ENCODE peak calls at places on chromosomes 1 and 21, in four cellular contexts. A, V, Y and W are unnamed samples.

GRCh38 chr1:214588963-214589597 is 13.9 kb upstream of the CENPF start:
- DNase-seq in A (no peak), Y (no peak), V (no peak), W (no peak)

GRCh38 chr1:161440312-161440894 is 64.9 kb upstream of the FCGR2A start:
- DNase-seq in Y (peak), V (peak), A (peak), W (no peak)

GRCh38 chr1:20739225-20739624 is 6.7 kb upstream of the SH2D5 start:
- DNase-seq in V (no peak), Y (no peak), A (no peak), W (no peak)

GRCh38 chr1:236543065-236543669 is 19.4 kb downstream of the LGALS8 start:
- DNase-seq in V (no peak), A (no peak), Y (no peak), W (no peak)

GRCh38 chr1:218591966-218592365 is 246.8 kb downstream of the TGFB2 start:
- DNase-seq in V (no peak), A (no peak), Y (no peak), W (no peak)

GRCh38 chr1:46642091-46642680 is 25.6 kb upstream of the MOB3C start:
- DNase-seq in Y (no peak), A (no peak), V (no peak), W (no peak)

GRCh38 chr1:239164451-239165180 is 221.8 kb upstream of the CHRM3 start:
- DNase-seq in A (no peak), V (no peak), Y (no peak), W (no peak)

GRCh38 chr1:37480581-37481288 is 6.4 kb downstream of the ZC3H12A start:
- DNase-seq in A (no peak), Y (no peak), V (no peak), W (no peak)

GRCh38 chr1:59164371-59164770 is 132.5 kb upstream of the FGGY start:
- DNase-seq in A (no peak), V (no peak), Y (no peak), W (no peak)

GRCh38 chr1:85847356-85847755 is 139.1 kb upstream of the ZNHIT6 start:
- DNase-seq in Y (no peak), V (no peak), A (no peak), W (no peak)

GRCh38 chr1:39933956-39934941 is 20.7 kb upstream of the MFSD2A start:
- DNase-seq in A (no peak), V (peak), Y (peak), W (no peak)

GRCh38 chr1:246782120-246782900 is 58.1 kb downstream of the SCCPDH start:
- DNase-seq in Y (no peak), A (no peak), V (no peak), W (peak)

GRCh38 chr21:45000637-45001133 is 60.9 kb downstream of the SLX9 start:
- DNase-seq in A (no peak), Y (no peak), V (no peak), W (peak)

GRCh38 chr1:30088594-30089556 is 634.5 kb downstream of the MATN1 start:
- DNase-seq in A (peak), Y (peak), V (no peak), W (no peak)

GRCh38 chr1:209895709-209896108 is 42.3 kb upstream of the SYT14 start:
- DNase-seq in A (no peak), Y (no peak), V (no peak), W (no peak)

GRCh38 chr1:166383137-166383536 is 216.3 kb upstream of the FAM78B start:
- DNase-seq in Y (no peak), V (no peak), A (no peak), W (no peak)

GRCh38 chr1:170494369-170494768 is 37.6 kb upstream of the GORAB start:
- DNase-seq in Y (no peak), V (no peak), A (peak), W (no peak)

GRCh38 chr1:17635811-17636210 is 96.3 kb downstream of the ARHGEF10L start:
- DNase-seq in A (no peak), Y (peak), V (no peak), W (no peak)

GRCh38 chr1:45263132-45263531 is 56.7 kb upstream of the ZSWIM5 start:
- DNase-seq in A (no peak), V (no peak), Y (no peak), W (no peak)

GRCh38 chr21:25005388-25005787 is 601.9 kb downstream of the MRPL39 start:
- DNase-seq in V (no peak), Y (no peak), A (no peak), W (no peak)

GRCh38 chr1:248918126-248918525 is 12.1 kb downstream of the PGBD2 start:
- DNase-seq in A (no peak), Y (no peak), V (no peak), W (no peak)

GRCh38 chr1:71019248-71019647 is 28.4 kb downstream of the PTGER3 start:
- DNase-seq in Y (no peak), V (no peak), A (no peak), W (no peak)

GRCh38 chr1:99171126-99171813 is 93.0 kb upstream of the PLPPR4 start:
- DNase-seq in Y (no peak), A (no peak), V (no peak), W (no peak)

GRCh38 chr1:203147376-203147775 is 19.9 kb downstream of the ADORA1 start:
- DNase-seq in V (no peak), A (no peak), Y (no peak), W (no peak)

GRCh38 chr1:67700692-67701410 is 15.8 kb downstream of the GADD45A start:
- DNase-seq in A (no peak), V (no peak), Y (no peak), W (no peak)

GRCh38 chr1:36400825-36401601 is 3.3 kb upstream of the LSM10 start:
- DNase-seq in Y (peak), A (peak), V (peak), W (peak)

GRCh38 chr1:26999440-26999987 is 6.0 kb downstream of the TRNP1 start:
- DNase-seq in Y (peak), A (peak), V (no peak), W (peak)

GRCh38 chr21:42570841-42571387 is 57.3 kb downstream of the SLC37A1 start:
- DNase-seq in Y (no peak), A (no peak), V (peak), W (no peak)

GRCh38 chr1:72724951-72725863 is 442.9 kb upstream of the NEGR1 start:
- DNase-seq in V (peak), A (no peak), Y (no peak), W (peak)

GRCh38 chr21:16775056-16775455 is 737.8 kb upstream of the CXADR start:
- DNase-seq in A (no peak), Y (no peak), V (no peak), W (no peak)

GRCh38 chr1:246769306-246769705 is 45.1 kb downstream of the SCCPDH start:
- DNase-seq in V (no peak), Y (no peak), A (no peak), W (no peak)

GRCh38 chr1:150813028-150813707 is 5.1 kb upstream of the CTSK start:
- DNase-seq in V (peak), Y (peak), A (peak), W (no peak)

GRCh38 chr1:194353121-194353520 is 1166.7 kb upstream of the B3GALT2 start:
- DNase-seq in Y (no peak), A (no peak), V (no peak), W (no peak)

GRCh38 chr1:204171751-204172178 is 5.6 kb upstream of the REN start:
- DNase-seq in V (no peak), Y (no peak), A (no peak), W (no peak)

GRCh38 chr1:204345425-204345824 is 14.3 kb downstream of the PLEKHA6 start:
- DNase-seq in V (no peak), A (no peak), Y (no peak), W (no peak)

DNA sequence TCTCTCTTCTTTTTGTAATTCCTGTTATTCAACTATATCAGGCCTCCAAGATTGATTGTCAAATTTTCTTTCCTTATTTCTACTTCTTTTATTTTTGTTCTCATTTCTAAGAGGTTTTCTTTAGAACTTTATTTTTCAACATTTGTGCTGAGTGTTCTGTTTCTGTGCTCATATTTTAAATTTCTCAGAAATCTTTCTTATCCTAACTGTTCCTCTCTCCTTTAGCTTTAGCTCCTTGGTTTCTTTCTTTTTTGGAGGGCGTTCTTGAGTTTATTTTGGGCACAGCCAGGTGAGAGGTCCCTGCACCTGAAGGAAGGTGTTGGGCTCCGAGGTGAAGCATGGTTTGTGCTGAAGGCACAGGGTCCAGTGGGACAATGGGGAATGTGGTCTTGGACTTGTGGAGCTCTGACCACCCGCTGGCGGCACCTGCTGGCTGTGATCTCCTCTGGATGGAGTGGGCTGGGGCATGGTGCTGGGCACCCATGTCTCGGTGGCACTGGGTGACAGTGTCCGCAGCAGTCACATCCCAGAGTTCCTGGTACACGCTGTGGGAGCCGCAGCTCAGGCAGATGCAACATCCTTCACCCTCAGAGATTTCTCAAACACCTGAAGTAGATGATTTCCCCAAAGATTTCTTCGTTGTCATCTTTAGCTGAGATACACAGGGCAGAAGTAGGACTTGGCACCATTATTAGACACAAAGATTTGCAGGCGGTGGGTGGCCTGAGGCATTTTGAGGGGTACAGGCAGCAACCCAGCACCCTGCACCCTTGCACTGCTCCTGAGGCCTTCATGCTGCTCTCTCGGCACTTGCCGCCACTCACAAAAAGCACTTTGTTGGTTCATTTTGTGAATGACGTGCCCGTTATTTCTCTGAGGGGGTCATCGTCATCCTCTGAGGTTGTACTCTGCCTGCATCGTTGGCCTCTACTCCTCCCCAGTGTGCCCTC is 38.2 kb upstream of the DIP2A start:
- DNase-seq in V (peak), Y (no peak), A (no peak), W (peak)
- TF ChIP-seq CTCF in V (no peak), Y (no peak), A (no peak), W (no peak)

DNA sequence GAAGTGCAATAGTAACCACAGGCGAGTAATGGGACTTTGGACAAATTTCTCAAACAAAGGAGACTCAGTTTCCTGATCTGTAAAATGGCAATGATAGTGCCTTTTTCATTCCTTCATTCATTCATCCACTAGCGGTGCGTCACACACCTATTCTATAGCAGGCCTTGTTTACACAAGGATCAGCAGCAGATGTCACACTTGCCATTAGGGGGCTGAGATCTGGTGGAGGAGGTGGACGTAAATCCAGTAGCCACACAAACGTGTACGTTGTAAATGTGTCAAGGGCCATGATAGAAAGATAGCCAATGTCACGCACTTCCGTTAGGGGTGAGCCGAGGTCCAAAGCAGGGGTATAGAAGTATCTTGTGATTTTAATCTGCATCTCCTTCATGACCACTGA is 34.2 kb downstream of the SERINC2 start:
- DNase-seq in Y (no peak), V (no peak), A (no peak), W (no peak)
- TF ChIP-seq CTCF in Y (no peak), V (no peak), A (no peak), W (no peak)

GRCh38 chr1:2382621-2383361 is 8.6 kb downstream of the MORN1 start:
- DNase-seq in A (no peak), V (peak), Y (no peak), W (peak)
- TF ChIP-seq CTCF in A (peak), V (peak), Y (no peak), W (peak)

GRCh38 chr1:48530727-48531351 is 58.8 kb upstream of the SPATA6 start:
- DNase-seq in V (peak), Y (peak), A (peak), W (no peak)
- TF ChIP-seq CTCF in V (peak), Y (no peak), A (peak), W (peak)